ENCODE peak calls at places on chromosomes 16 and 17, in nine cellular contexts. One of them, this sample, is unnamed. For H3K36me3, the result is how much of the 10 kb centered on the place peaks cover.

GRCh38 chr16:74999208-74999682 is 421 bp downstream of the ZNRF1 start:
- DNase-seq in Peyer's patch: no peak
- DNase-seq in iPS DF 6.9: no peak
- DNase-seq in fibroblast of lung: no peak
- DNase-seq in bronchial epithelial cell: no peak
- DNase-seq in CD8-positive, alpha-beta memory T cell: no peak
- DNase-seq in right atrium auricular region: no peak
- DNase-seq in BJ: no peak
- DNase-seq in effector memory CD4-positive, alpha-beta T cell: peak
- DNase-seq in this sample: peak

GRCh38 chr16:56558024-56558747 is 6.7 kb upstream of the MT4 start:
- DNase-seq in Peyer's patch: no peak
- DNase-seq in iPS DF 6.9: no peak
- DNase-seq in fibroblast of lung: peak
- DNase-seq in bronchial epithelial cell: peak
- DNase-seq in CD8-positive, alpha-beta memory T cell: no peak
- DNase-seq in right atrium auricular region: no peak
- DNase-seq in BJ: no peak
- DNase-seq in effector memory CD4-positive, alpha-beta T cell: no peak
- DNase-seq in this sample: peak

GRCh38 chr17:57257911-57258885 is 1.9 kb downstream of the MSI2 start:
- DNase-seq in Peyer's patch: no peak
- DNase-seq in iPS DF 6.9: no peak
- DNase-seq in fibroblast of lung: peak
- DNase-seq in bronchial epithelial cell: no peak
- DNase-seq in CD8-positive, alpha-beta memory T cell: no peak
- DNase-seq in right atrium auricular region: no peak
- DNase-seq in BJ: no peak
- DNase-seq in effector memory CD4-positive, alpha-beta T cell: no peak
- DNase-seq in this sample: peak

GRCh38 chr17:6439951-6440350 is 4.3 kb upstream of the PIMREG start:
- DNase-seq in Peyer's patch: no peak
- DNase-seq in iPS DF 6.9: no peak
- DNase-seq in fibroblast of lung: no peak
- DNase-seq in bronchial epithelial cell: no peak
- DNase-seq in CD8-positive, alpha-beta memory T cell: no peak
- DNase-seq in right atrium auricular region: no peak
- DNase-seq in BJ: no peak
- DNase-seq in effector memory CD4-positive, alpha-beta T cell: no peak
- DNase-seq in this sample: no peak

GRCh38 chr16:65480276-65480675 is 358.4 kb upstream of the CDH11 start:
- DNase-seq in Peyer's patch: no peak
- DNase-seq in iPS DF 6.9: no peak
- DNase-seq in fibroblast of lung: no peak
- DNase-seq in bronchial epithelial cell: no peak
- DNase-seq in CD8-positive, alpha-beta memory T cell: no peak
- DNase-seq in right atrium auricular region: no peak
- DNase-seq in BJ: no peak
- DNase-seq in effector memory CD4-positive, alpha-beta T cell: no peak
- DNase-seq in this sample: no peak

GRCh38 chr17:65723356-65723928 is 162.0 kb upstream of the AXIN2 start:
- DNase-seq in Peyer's patch: no peak
- DNase-seq in iPS DF 6.9: no peak
- DNase-seq in fibroblast of lung: peak
- DNase-seq in bronchial epithelial cell: no peak
- DNase-seq in CD8-positive, alpha-beta memory T cell: no peak
- DNase-seq in right atrium auricular region: no peak
- DNase-seq in BJ: no peak
- DNase-seq in effector memory CD4-positive, alpha-beta T cell: no peak
- DNase-seq in this sample: peak

GRCh38 chr16:24645739-24646645 is 83.5 kb upstream of the TNRC6A start:
- DNase-seq in Peyer's patch: no peak
- DNase-seq in iPS DF 6.9: no peak
- DNase-seq in fibroblast of lung: peak
- DNase-seq in bronchial epithelial cell: peak
- DNase-seq in CD8-positive, alpha-beta memory T cell: no peak
- DNase-seq in right atrium auricular region: no peak
- DNase-seq in BJ: peak
- DNase-seq in effector memory CD4-positive, alpha-beta T cell: no peak
- DNase-seq in this sample: peak

GRCh38 chr16:23506606-23506994 is 3.7 kb downstream of the GGA2 start:
- DNase-seq in Peyer's patch: peak
- DNase-seq in iPS DF 6.9: no peak
- DNase-seq in fibroblast of lung: no peak
- DNase-seq in bronchial epithelial cell: no peak
- DNase-seq in CD8-positive, alpha-beta memory T cell: no peak
- DNase-seq in right atrium auricular region: no peak
- DNase-seq in BJ: no peak
- DNase-seq in effector memory CD4-positive, alpha-beta T cell: no peak
- DNase-seq in this sample: no peak

GRCh38 chr16:27991876-27992275 is 71.6 kb downstream of the GSG1L start:
- DNase-seq in Peyer's patch: no peak
- DNase-seq in iPS DF 6.9: no peak
- DNase-seq in fibroblast of lung: no peak
- DNase-seq in bronchial epithelial cell: no peak
- DNase-seq in CD8-positive, alpha-beta memory T cell: no peak
- DNase-seq in right atrium auricular region: no peak
- DNase-seq in BJ: no peak
- DNase-seq in effector memory CD4-positive, alpha-beta T cell: no peak
- DNase-seq in this sample: no peak

DNA sequence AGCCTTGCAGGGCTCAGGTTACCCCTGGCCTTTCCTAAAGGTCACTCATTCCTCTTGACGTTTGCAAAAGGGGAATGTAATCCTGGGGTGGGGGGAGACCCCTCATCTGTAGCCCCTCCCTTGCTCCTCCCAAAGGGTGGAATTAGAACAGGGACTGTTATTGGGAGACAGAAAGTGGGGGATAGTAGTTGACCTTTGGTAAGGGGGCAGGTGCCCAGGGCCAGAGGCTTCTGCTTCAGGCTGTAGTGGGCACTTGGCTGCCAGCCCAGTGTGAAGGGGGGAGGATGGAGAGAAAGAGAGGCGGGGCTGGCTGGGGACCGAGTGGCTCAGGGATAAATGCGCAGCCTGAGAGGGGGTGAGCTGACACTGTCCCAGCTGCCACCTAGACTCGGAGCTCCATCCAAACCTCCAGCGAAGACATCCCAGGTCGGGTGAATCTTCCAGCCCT is at the start of gene ENO3:
- DNase-seq in Peyer's patch: no peak
- DNase-seq in iPS DF 6.9: no peak
- DNase-seq in fibroblast of lung: no peak
- DNase-seq in bronchial epithelial cell: no peak
- DNase-seq in CD8-positive, alpha-beta memory T cell: no peak
- DNase-seq in right atrium auricular region: no peak
- DNase-seq in BJ: no peak
- DNase-seq in effector memory CD4-positive, alpha-beta T cell: no peak
- DNase-seq in this sample: no peak
- H3K36me3 ChIP-seq in Peyer's patch: under half
- H3K36me3 ChIP-seq in iPS DF 6.9: under half
- H3K36me3 ChIP-seq in fibroblast of lung: under half
- H3K36me3 ChIP-seq in bronchial epithelial cell: under half
- H3K36me3 ChIP-seq in CD8-positive, alpha-beta memory T cell: under half
- H3K36me3 ChIP-seq in right atrium auricular region: under half
- H3K36me3 ChIP-seq in BJ: under half
- H3K36me3 ChIP-seq in effector memory CD4-positive, alpha-beta T cell: under half
- H3K36me3 ChIP-seq in this sample: under half

GRCh38 chr16:67949645-67950044 is 5.7 kb upstream of the LCAT start:
- DNase-seq in Peyer's patch: no peak
- DNase-seq in iPS DF 6.9: no peak
- DNase-seq in fibroblast of lung: no peak
- DNase-seq in bronchial epithelial cell: no peak
- DNase-seq in CD8-positive, alpha-beta memory T cell: no peak
- DNase-seq in right atrium auricular region: no peak
- DNase-seq in BJ: no peak
- DNase-seq in effector memory CD4-positive, alpha-beta T cell: no peak
- DNase-seq in this sample: no peak
- H3K36me3 ChIP-seq in Peyer's patch: under half
- H3K36me3 ChIP-seq in iPS DF 6.9: half or more
- H3K36me3 ChIP-seq in fibroblast of lung: half or more
- H3K36me3 ChIP-seq in bronchial epithelial cell: half or more
- H3K36me3 ChIP-seq in CD8-positive, alpha-beta memory T cell: under half
- H3K36me3 ChIP-seq in right atrium auricular region: half or more
- H3K36me3 ChIP-seq in BJ: half or more
- H3K36me3 ChIP-seq in effector memory CD4-positive, alpha-beta T cell: under half
- H3K36me3 ChIP-seq in this sample: half or more

DNA sequence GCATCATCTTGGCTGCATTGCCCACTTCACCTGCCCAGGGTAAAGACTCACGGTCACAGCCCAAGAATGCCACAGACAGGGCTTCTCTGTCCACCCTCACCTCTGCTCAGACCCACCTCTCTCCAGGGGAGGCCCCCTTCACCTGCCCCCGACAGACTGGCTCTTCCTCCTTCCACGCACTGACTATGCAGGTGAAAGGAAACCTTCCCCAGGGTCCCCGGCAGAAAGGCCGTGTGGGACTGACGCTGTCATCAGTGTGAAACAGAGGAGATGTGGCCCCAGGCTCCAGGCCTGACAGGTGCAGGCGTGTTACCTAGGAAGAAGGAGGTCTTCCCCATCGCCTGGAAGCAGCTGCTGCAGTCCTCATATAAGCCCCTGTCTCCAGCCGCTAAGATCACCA is 9.3 kb upstream of the ROGDI start:
- DNase-seq in Peyer's patch: no peak
- DNase-seq in iPS DF 6.9: no peak
- DNase-seq in fibroblast of lung: no peak
- DNase-seq in bronchial epithelial cell: no peak
- DNase-seq in CD8-positive, alpha-beta memory T cell: no peak
- DNase-seq in right atrium auricular region: no peak
- DNase-seq in BJ: no peak
- DNase-seq in effector memory CD4-positive, alpha-beta T cell: no peak
- DNase-seq in this sample: no peak
- H3K36me3 ChIP-seq in Peyer's patch: under half
- H3K36me3 ChIP-seq in iPS DF 6.9: under half
- H3K36me3 ChIP-seq in fibroblast of lung: under half
- H3K36me3 ChIP-seq in bronchial epithelial cell: under half
- H3K36me3 ChIP-seq in CD8-positive, alpha-beta memory T cell: under half
- H3K36me3 ChIP-seq in right atrium auricular region: half or more
- H3K36me3 ChIP-seq in BJ: under half
- H3K36me3 ChIP-seq in effector memory CD4-positive, alpha-beta T cell: under half
- H3K36me3 ChIP-seq in this sample: half or more

GRCh38 chr17:44608732-44609435 is 47.4 kb upstream of the MEIOC start:
- DNase-seq in Peyer's patch: no peak
- DNase-seq in iPS DF 6.9: no peak
- DNase-seq in fibroblast of lung: no peak
- DNase-seq in bronchial epithelial cell: no peak
- DNase-seq in CD8-positive, alpha-beta memory T cell: no peak
- DNase-seq in right atrium auricular region: no peak
- DNase-seq in BJ: no peak
- DNase-seq in effector memory CD4-positive, alpha-beta T cell: no peak
- DNase-seq in this sample: peak
- H3K36me3 ChIP-seq in Peyer's patch: under half
- H3K36me3 ChIP-seq in iPS DF 6.9: under half
- H3K36me3 ChIP-seq in fibroblast of lung: under half
- H3K36me3 ChIP-seq in bronchial epithelial cell: under half
- H3K36me3 ChIP-seq in CD8-positive, alpha-beta memory T cell: under half
- H3K36me3 ChIP-seq in right atrium auricular region: under half
- H3K36me3 ChIP-seq in BJ: under half
- H3K36me3 ChIP-seq in effector memory CD4-positive, alpha-beta T cell: under half
- H3K36me3 ChIP-seq in this sample: under half

GRCh38 chr17:77894126-77894956 is 64.2 kb upstream of the TNRC6C start:
- DNase-seq in Peyer's patch: no peak
- DNase-seq in iPS DF 6.9: no peak
- DNase-seq in fibroblast of lung: no peak
- DNase-seq in bronchial epithelial cell: no peak
- DNase-seq in CD8-positive, alpha-beta memory T cell: no peak
- DNase-seq in right atrium auricular region: no peak
- DNase-seq in BJ: no peak
- DNase-seq in effector memory CD4-positive, alpha-beta T cell: no peak
- DNase-seq in this sample: no peak
- H3K36me3 ChIP-seq in Peyer's patch: under half
- H3K36me3 ChIP-seq in iPS DF 6.9: under half
- H3K36me3 ChIP-seq in fibroblast of lung: under half
- H3K36me3 ChIP-seq in bronchial epithelial cell: under half
- H3K36me3 ChIP-seq in CD8-positive, alpha-beta memory T cell: under half
- H3K36me3 ChIP-seq in right atrium auricular region: under half
- H3K36me3 ChIP-seq in BJ: under half
- H3K36me3 ChIP-seq in effector memory CD4-positive, alpha-beta T cell: under half
- H3K36me3 ChIP-seq in this sample: under half

DNA sequence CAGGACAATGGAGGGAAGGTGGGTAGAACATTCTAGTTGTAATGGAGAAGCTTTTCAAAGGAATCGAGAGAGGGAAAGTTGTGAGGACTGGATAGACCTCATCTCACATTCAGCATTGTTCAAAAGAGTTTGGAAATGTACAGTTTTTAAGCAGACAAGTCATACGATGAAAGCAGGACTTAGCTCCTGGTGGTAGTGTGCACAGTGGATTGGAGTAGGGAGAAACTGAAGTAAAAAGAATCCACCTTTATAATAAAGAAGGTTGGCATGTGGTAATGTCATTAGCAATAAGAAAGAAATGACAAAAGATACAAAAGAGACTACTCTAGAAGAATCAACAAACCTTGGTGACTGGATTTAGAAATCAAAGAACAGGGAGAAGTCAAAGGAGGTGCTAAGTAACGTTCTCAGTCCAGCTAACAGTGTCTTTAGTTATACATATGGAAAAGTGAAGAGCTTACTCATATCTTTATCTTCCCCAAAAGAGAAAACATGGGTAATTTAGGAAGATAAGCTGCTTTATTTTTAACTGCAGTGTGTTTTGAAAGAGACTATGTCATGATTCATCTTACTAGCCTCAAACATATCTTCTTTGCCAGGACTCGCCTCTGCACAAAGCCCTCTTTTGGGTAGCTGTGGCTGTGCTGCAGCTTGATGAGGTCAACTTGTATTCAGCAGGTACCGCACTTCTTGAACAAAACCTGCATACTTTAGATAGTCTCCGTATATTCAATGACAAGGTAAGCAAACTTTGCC is 18.7 kb upstream of the EVI2A start:
- DNase-seq in Peyer's patch: no peak
- DNase-seq in iPS DF 6.9: no peak
- DNase-seq in fibroblast of lung: peak
- DNase-seq in bronchial epithelial cell: peak
- DNase-seq in CD8-positive, alpha-beta memory T cell: no peak
- DNase-seq in right atrium auricular region: no peak
- DNase-seq in BJ: peak
- DNase-seq in effector memory CD4-positive, alpha-beta T cell: no peak
- DNase-seq in this sample: peak
- H3K36me3 ChIP-seq in Peyer's patch: under half
- H3K36me3 ChIP-seq in iPS DF 6.9: under half
- H3K36me3 ChIP-seq in fibroblast of lung: under half
- H3K36me3 ChIP-seq in bronchial epithelial cell: under half
- H3K36me3 ChIP-seq in CD8-positive, alpha-beta memory T cell: under half
- H3K36me3 ChIP-seq in right atrium auricular region: under half
- H3K36me3 ChIP-seq in BJ: under half
- H3K36me3 ChIP-seq in effector memory CD4-positive, alpha-beta T cell: under half
- H3K36me3 ChIP-seq in this sample: under half

GRCh38 chr16:8626946-8627345 is 5.4 kb downstream of the METTL22 start:
- DNase-seq in Peyer's patch: no peak
- DNase-seq in iPS DF 6.9: no peak
- DNase-seq in fibroblast of lung: no peak
- DNase-seq in bronchial epithelial cell: no peak
- DNase-seq in CD8-positive, alpha-beta memory T cell: no peak
- DNase-seq in right atrium auricular region: no peak
- DNase-seq in BJ: no peak
- DNase-seq in effector memory CD4-positive, alpha-beta T cell: no peak
- DNase-seq in this sample: no peak
- H3K36me3 ChIP-seq in Peyer's patch: under half
- H3K36me3 ChIP-seq in iPS DF 6.9: under half
- H3K36me3 ChIP-seq in fibroblast of lung: under half
- H3K36me3 ChIP-seq in bronchial epithelial cell: under half
- H3K36me3 ChIP-seq in CD8-positive, alpha-beta memory T cell: under half
- H3K36me3 ChIP-seq in right atrium auricular region: half or more
- H3K36me3 ChIP-seq in BJ: under half
- H3K36me3 ChIP-seq in effector memory CD4-positive, alpha-beta T cell: half or more
- H3K36me3 ChIP-seq in this sample: half or more

GRCh38 chr17:4017377-4017776 is 53.1 kb upstream of the ATP2A3 start:
- DNase-seq in Peyer's patch: no peak
- DNase-seq in iPS DF 6.9: no peak
- DNase-seq in fibroblast of lung: no peak
- DNase-seq in bronchial epithelial cell: no peak
- DNase-seq in CD8-positive, alpha-beta memory T cell: no peak
- DNase-seq in right atrium auricular region: no peak
- DNase-seq in BJ: no peak
- DNase-seq in effector memory CD4-positive, alpha-beta T cell: no peak
- DNase-seq in this sample: no peak
- H3K36me3 ChIP-seq in Peyer's patch: under half
- H3K36me3 ChIP-seq in iPS DF 6.9: under half
- H3K36me3 ChIP-seq in fibroblast of lung: under half
- H3K36me3 ChIP-seq in bronchial epithelial cell: under half
- H3K36me3 ChIP-seq in CD8-positive, alpha-beta memory T cell: half or more
- H3K36me3 ChIP-seq in right atrium auricular region: half or more
- H3K36me3 ChIP-seq in BJ: under half
- H3K36me3 ChIP-seq in effector memory CD4-positive, alpha-beta T cell: half or more
- H3K36me3 ChIP-seq in this sample: half or more

This sample was measured in adipocyte.